ENCODE peak calls at places on chromosomes 5 and 9, in five cellular contexts. M, U, C, K and B are unnamed samples.

GRCh38 chr5:61662670-61663069 is 330.6 kb downstream of the ZSWIM6 start:
- DNase-seq in M (no peak), K (no peak), C (no peak), U (no peak), B (no peak)

GRCh38 chr5:71938886-71939285 is 168.4 kb upstream of the MAP1B start:
- DNase-seq in U (no peak), M (peak), C (no peak), K (no peak), B (no peak)

GRCh38 chr9:93052791-93053540 is 5.5 kb upstream of the SUSD3 start:
- DNase-seq in K (no peak), U (peak), C (no peak), M (no peak), B (peak)

GRCh38 chr5:159965031-159965837 is 43.7 kb upstream of the TTC1 start:
- DNase-seq in M (peak), C (peak), U (no peak), K (peak), B (peak)

GRCh38 chr5:147208134-147208533 is 26.7 kb upstream of the STK32A start:
- DNase-seq in C (peak), M (no peak), K (no peak), U (no peak), B (no peak)

GRCh38 chr9:35813434-35814105 is 1.3 kb downstream of the HINT2 start:
- DNase-seq in U (peak), M (peak), K (no peak), C (peak), B (no peak)

GRCh38 chr5:174622067-174622466 is 102.3 kb upstream of the MSX2 start:
- DNase-seq in M (no peak), U (no peak), C (no peak), K (no peak), B (peak)

GRCh38 chr5:132365213-132365612 is 4.3 kb upstream of the SLC22A5 start:
- DNase-seq in K (no peak), M (peak), C (peak), U (no peak), B (no peak)

GRCh38 chr5:141814064-141814982 is 63.9 kb downstream of the PCDH1 start:
- DNase-seq in K (peak), U (no peak), M (peak), C (no peak), B (peak)

GRCh38 chr9:83012160-83012559 is 50.8 kb downstream of the RASEF start:
- DNase-seq in M (no peak), U (no peak), K (no peak), C (peak), B (no peak)

GRCh38 chr9:89872426-89872912 is 267.7 kb downstream of the GADD45G start:
- DNase-seq in C (no peak), K (no peak), U (no peak), M (no peak), B (no peak)

GRCh38 chr5:172229904-172230303 is 35.9 kb downstream of the EFCAB9 start:
- DNase-seq in C (peak), U (no peak), K (no peak), M (no peak), B (no peak)

GRCh38 chr9:129887210-129888084 is 52.2 kb downstream of the USP20 start:
- DNase-seq in M (no peak), U (no peak), K (no peak), C (peak), B (peak)

GRCh38 chr5:103541114-103541513 is 21.5 kb downstream of the NUDT12 start:
- DNase-seq in C (no peak), U (no peak), M (no peak), K (no peak), B (no peak)

GRCh38 chr9:12516573-12516972 is 176.6 kb upstream of the TYRP1 start:
- DNase-seq in U (no peak), C (no peak), M (no peak), K (no peak), B (no peak)

GRCh38 chr9:8613346-8613825 is 813.8 kb upstream of the DMAC1 start:
- DNase-seq in K (no peak), M (no peak), C (no peak), U (no peak), B (no peak)

GRCh38 chr5:4189317-4189716 is 593.7 kb downstream of the IRX1 start:
- DNase-seq in M (no peak), C (no peak), U (no peak), K (no peak), B (no peak)